ENCODE peak calls at places on chromosome 10, in ten cellular contexts. One of them, this sample, is unnamed.

GRCh38 chr10:78900715-78901430 is 167.9 kb upstream of the ZMIZ1 start:
- DNase-seq in CD4-positive, alpha-beta T cell: no peak
- DNase-seq in lower leg skin: peak
- DNase-seq in lung: peak
- DNase-seq in fibroblast of lung: no peak
- DNase-seq in WTC11: no peak
- DNase-seq in mammary epithelial cell: no peak
- DNase-seq in AG10803: no peak
- DNase-seq in kidney epithelial cell: no peak
- DNase-seq in pancreas: no peak
- DNase-seq in this sample: no peak

GRCh38 chr10:110414563-110415309 is 83.0 kb upstream of the DUSP5 start:
- DNase-seq in CD4-positive, alpha-beta T cell: peak
- DNase-seq in lower leg skin: no peak
- DNase-seq in lung: no peak
- DNase-seq in fibroblast of lung: peak
- DNase-seq in WTC11: no peak
- DNase-seq in mammary epithelial cell: peak
- DNase-seq in AG10803: peak
- DNase-seq in kidney epithelial cell: peak
- DNase-seq in pancreas: no peak
- DNase-seq in this sample: no peak

GRCh38 chr10:125283191-125283590 is 122.8 kb upstream of the CTBP2 start:
- DNase-seq in CD4-positive, alpha-beta T cell: no peak
- DNase-seq in lower leg skin: no peak
- DNase-seq in lung: no peak
- DNase-seq in fibroblast of lung: no peak
- DNase-seq in WTC11: no peak
- DNase-seq in mammary epithelial cell: no peak
- DNase-seq in AG10803: no peak
- DNase-seq in kidney epithelial cell: no peak
- DNase-seq in pancreas: no peak
- DNase-seq in this sample: no peak

GRCh38 chr10:100209303-100209702 is 20.1 kb downstream of the CHUK start:
- DNase-seq in CD4-positive, alpha-beta T cell: no peak
- DNase-seq in lower leg skin: no peak
- DNase-seq in lung: no peak
- DNase-seq in fibroblast of lung: peak
- DNase-seq in WTC11: no peak
- DNase-seq in mammary epithelial cell: no peak
- DNase-seq in AG10803: peak
- DNase-seq in kidney epithelial cell: no peak
- DNase-seq in pancreas: no peak
- DNase-seq in this sample: no peak

GRCh38 chr10:23291551-23292334 is 52.9 kb downstream of the C10orf67 start:
- DNase-seq in CD4-positive, alpha-beta T cell: no peak
- DNase-seq in lower leg skin: no peak
- DNase-seq in lung: no peak
- DNase-seq in fibroblast of lung: no peak
- DNase-seq in WTC11: no peak
- DNase-seq in mammary epithelial cell: no peak
- DNase-seq in AG10803: no peak
- DNase-seq in kidney epithelial cell: no peak
- DNase-seq in pancreas: peak
- DNase-seq in this sample: no peak

GRCh38 chr10:49500420-49500819 is 38.5 kb downstream of the ERCC6 start:
- DNase-seq in CD4-positive, alpha-beta T cell: no peak
- DNase-seq in lower leg skin: no peak
- DNase-seq in lung: no peak
- DNase-seq in fibroblast of lung: no peak
- DNase-seq in WTC11: no peak
- DNase-seq in mammary epithelial cell: no peak
- DNase-seq in AG10803: no peak
- DNase-seq in kidney epithelial cell: no peak
- DNase-seq in pancreas: peak
- DNase-seq in this sample: no peak

GRCh38 chr10:47020491-47020890 is 109.3 kb downstream of the PTPN20 start:
- DNase-seq in CD4-positive, alpha-beta T cell: no peak
- DNase-seq in lower leg skin: peak
- DNase-seq in lung: peak
- DNase-seq in fibroblast of lung: peak
- DNase-seq in WTC11: no peak
- DNase-seq in mammary epithelial cell: peak
- DNase-seq in AG10803: peak
- DNase-seq in kidney epithelial cell: no peak
- DNase-seq in pancreas: no peak
- DNase-seq in this sample: no peak

GRCh38 chr10:80077869-80078447 is 507 bp upstream of the TMEM254 start:
- DNase-seq in CD4-positive, alpha-beta T cell: no peak
- DNase-seq in lower leg skin: no peak
- DNase-seq in lung: no peak
- DNase-seq in fibroblast of lung: no peak
- DNase-seq in WTC11: no peak
- DNase-seq in mammary epithelial cell: no peak
- DNase-seq in AG10803: no peak
- DNase-seq in kidney epithelial cell: no peak
- DNase-seq in pancreas: no peak
- DNase-seq in this sample: no peak

GRCh38 chr10:71916827-71917226 is 47.4 kb upstream of the CHST3 start:
- DNase-seq in CD4-positive, alpha-beta T cell: no peak
- DNase-seq in lower leg skin: no peak
- DNase-seq in lung: no peak
- DNase-seq in fibroblast of lung: no peak
- DNase-seq in WTC11: no peak
- DNase-seq in mammary epithelial cell: no peak
- DNase-seq in AG10803: no peak
- DNase-seq in kidney epithelial cell: no peak
- DNase-seq in pancreas: no peak
- DNase-seq in this sample: no peak

GRCh38 chr10:71909399-71910083 is 54.7 kb upstream of the CHST3 start:
- DNase-seq in CD4-positive, alpha-beta T cell: no peak
- DNase-seq in lower leg skin: no peak
- DNase-seq in lung: no peak
- DNase-seq in fibroblast of lung: no peak
- DNase-seq in WTC11: no peak
- DNase-seq in mammary epithelial cell: no peak
- DNase-seq in AG10803: no peak
- DNase-seq in kidney epithelial cell: no peak
- DNase-seq in pancreas: no peak
- DNase-seq in this sample: no peak

GRCh38 chr10:71908998-71909397 is 55.2 kb upstream of the CHST3 start:
- DNase-seq in CD4-positive, alpha-beta T cell: no peak
- DNase-seq in lower leg skin: no peak
- DNase-seq in lung: no peak
- DNase-seq in fibroblast of lung: no peak
- DNase-seq in WTC11: no peak
- DNase-seq in mammary epithelial cell: no peak
- DNase-seq in AG10803: no peak
- DNase-seq in kidney epithelial cell: no peak
- DNase-seq in pancreas: no peak
- DNase-seq in this sample: no peak

GRCh38 chr10:71911296-71911954 is 52.8 kb upstream of the CHST3 start:
- DNase-seq in CD4-positive, alpha-beta T cell: no peak
- DNase-seq in lower leg skin: no peak
- DNase-seq in lung: no peak
- DNase-seq in fibroblast of lung: no peak
- DNase-seq in WTC11: no peak
- DNase-seq in mammary epithelial cell: no peak
- DNase-seq in AG10803: no peak
- DNase-seq in kidney epithelial cell: no peak
- DNase-seq in pancreas: no peak
- DNase-seq in this sample: no peak

DNA sequence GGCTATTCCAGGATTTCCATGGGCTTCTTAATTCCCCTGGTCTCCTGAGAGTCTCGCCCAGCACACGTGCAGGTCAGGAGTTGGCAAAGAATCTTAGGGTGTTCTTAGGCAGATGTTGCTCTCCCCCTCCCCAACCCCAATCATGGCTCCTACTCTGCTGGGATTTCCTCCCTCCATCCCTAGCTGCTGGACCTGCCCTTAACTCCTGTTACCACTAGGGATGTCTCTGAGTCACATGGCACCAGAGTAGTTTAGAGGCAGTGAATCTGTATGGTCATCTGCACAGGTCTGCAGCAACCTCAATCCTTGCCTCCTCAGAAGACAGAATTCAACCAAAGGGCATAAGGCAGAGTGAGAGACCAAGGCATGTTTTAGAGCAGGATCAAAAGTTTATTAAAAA is 51.8 kb upstream of the CHST3 start:
- DNase-seq in CD4-positive, alpha-beta T cell: no peak
- DNase-seq in lower leg skin: no peak
- DNase-seq in lung: no peak
- DNase-seq in fibroblast of lung: no peak
- DNase-seq in WTC11: no peak
- DNase-seq in mammary epithelial cell: no peak
- DNase-seq in AG10803: no peak
- DNase-seq in kidney epithelial cell: no peak
- DNase-seq in pancreas: no peak
- DNase-seq in this sample: no peak
- TF ChIP-seq CTCF in CD4-positive, alpha-beta T cell: no peak
- TF ChIP-seq CTCF in lower leg skin: no peak
- TF ChIP-seq CTCF in lung: no peak
- TF ChIP-seq CTCF in fibroblast of lung: no peak
- TF ChIP-seq CTCF in WTC11: no peak
- TF ChIP-seq CTCF in mammary epithelial cell: peak
- TF ChIP-seq CTCF in AG10803: no peak
- TF ChIP-seq CTCF in kidney epithelial cell: peak
- TF ChIP-seq CTCF in pancreas: no peak
- TF ChIP-seq CTCF in this sample: no peak

GRCh38 chr10:96341219-96342182 is 17.3 kb downstream of the OPALIN start:
- DNase-seq in CD4-positive, alpha-beta T cell: no peak
- DNase-seq in lower leg skin: no peak
- DNase-seq in lung: no peak
- DNase-seq in fibroblast of lung: no peak
- DNase-seq in WTC11: peak
- DNase-seq in mammary epithelial cell: no peak
- DNase-seq in AG10803: no peak
- DNase-seq in kidney epithelial cell: no peak
- DNase-seq in pancreas: no peak
- DNase-seq in this sample: no peak

GRCh38 chr10:96342402-96342801 is 16.4 kb downstream of the OPALIN start:
- DNase-seq in CD4-positive, alpha-beta T cell: no peak
- DNase-seq in lower leg skin: no peak
- DNase-seq in lung: no peak
- DNase-seq in fibroblast of lung: no peak
- DNase-seq in WTC11: no peak
- DNase-seq in mammary epithelial cell: no peak
- DNase-seq in AG10803: no peak
- DNase-seq in kidney epithelial cell: no peak
- DNase-seq in pancreas: no peak
- DNase-seq in this sample: no peak

GRCh38 chr10:96339383-96339782 is 19.4 kb downstream of the OPALIN start:
- DNase-seq in CD4-positive, alpha-beta T cell: no peak
- DNase-seq in lower leg skin: no peak
- DNase-seq in lung: no peak
- DNase-seq in fibroblast of lung: no peak
- DNase-seq in WTC11: no peak
- DNase-seq in mammary epithelial cell: no peak
- DNase-seq in AG10803: no peak
- DNase-seq in kidney epithelial cell: no peak
- DNase-seq in pancreas: no peak
- DNase-seq in this sample: no peak

GRCh38 chr10:96338279-96338925 is 20.4 kb downstream of the OPALIN start:
- DNase-seq in CD4-positive, alpha-beta T cell: no peak
- DNase-seq in lower leg skin: no peak
- DNase-seq in lung: no peak
- DNase-seq in fibroblast of lung: no peak
- DNase-seq in WTC11: no peak
- DNase-seq in mammary epithelial cell: no peak
- DNase-seq in AG10803: no peak
- DNase-seq in kidney epithelial cell: no peak
- DNase-seq in pancreas: no peak
- DNase-seq in this sample: no peak

DNA sequence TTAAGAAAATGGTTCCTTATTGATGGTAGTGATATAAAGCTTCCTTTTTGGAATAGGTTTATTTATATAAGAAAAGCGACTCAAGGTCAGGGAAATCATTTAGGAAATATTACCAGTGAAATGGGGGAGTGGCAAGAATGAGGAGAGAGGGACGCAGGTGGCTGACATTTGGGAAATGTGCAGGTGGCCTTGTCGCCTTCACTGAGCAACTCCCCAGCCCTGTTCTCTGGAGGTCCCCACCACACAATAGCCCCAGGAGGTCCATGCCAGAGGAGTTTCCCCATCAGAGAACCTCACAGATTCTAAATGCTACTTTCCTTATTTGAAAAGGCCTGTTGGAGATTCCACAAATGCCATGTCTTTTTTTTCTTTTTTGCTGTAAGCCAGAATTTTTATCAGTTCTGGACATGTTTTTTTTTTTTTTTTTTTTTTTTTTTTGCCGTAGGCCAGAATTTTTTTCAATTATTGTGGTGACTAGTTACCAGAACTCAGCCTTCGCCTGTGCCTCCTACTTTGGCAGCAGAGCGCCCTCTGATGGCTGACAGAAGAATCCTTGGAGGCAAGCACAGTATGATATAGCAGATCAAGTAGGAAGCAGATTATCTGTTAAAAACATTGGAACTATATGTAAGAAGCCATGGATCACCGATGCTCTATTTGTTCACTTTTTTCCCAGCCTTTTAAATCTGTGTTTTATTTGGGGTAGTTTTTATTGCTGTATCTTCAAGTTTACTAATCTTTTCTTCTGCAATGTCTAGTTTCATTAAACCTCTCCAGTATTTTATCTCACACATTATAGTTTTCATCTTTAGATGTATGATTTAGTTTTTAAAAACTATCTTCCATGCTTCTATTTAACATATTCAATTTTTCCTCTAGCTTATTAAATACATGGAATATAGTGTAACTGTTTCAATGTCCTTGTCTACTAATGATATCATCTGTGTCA is 18.6 kb downstream of the OPALIN start:
- DNase-seq in CD4-positive, alpha-beta T cell: peak
- DNase-seq in lower leg skin: no peak
- DNase-seq in lung: peak
- DNase-seq in fibroblast of lung: peak
- DNase-seq in WTC11: peak
- DNase-seq in mammary epithelial cell: peak
- DNase-seq in AG10803: peak
- DNase-seq in kidney epithelial cell: peak
- DNase-seq in pancreas: peak
- DNase-seq in this sample: peak
- TF ChIP-seq CTCF in CD4-positive, alpha-beta T cell: peak
- TF ChIP-seq CTCF in lower leg skin: no peak
- TF ChIP-seq CTCF in lung: peak
- TF ChIP-seq CTCF in fibroblast of lung: peak
- TF ChIP-seq CTCF in WTC11: peak
- TF ChIP-seq CTCF in mammary epithelial cell: peak
- TF ChIP-seq CTCF in AG10803: peak
- TF ChIP-seq CTCF in kidney epithelial cell: peak
- TF ChIP-seq CTCF in pancreas: peak
- TF ChIP-seq CTCF in this sample: peak

DNA sequence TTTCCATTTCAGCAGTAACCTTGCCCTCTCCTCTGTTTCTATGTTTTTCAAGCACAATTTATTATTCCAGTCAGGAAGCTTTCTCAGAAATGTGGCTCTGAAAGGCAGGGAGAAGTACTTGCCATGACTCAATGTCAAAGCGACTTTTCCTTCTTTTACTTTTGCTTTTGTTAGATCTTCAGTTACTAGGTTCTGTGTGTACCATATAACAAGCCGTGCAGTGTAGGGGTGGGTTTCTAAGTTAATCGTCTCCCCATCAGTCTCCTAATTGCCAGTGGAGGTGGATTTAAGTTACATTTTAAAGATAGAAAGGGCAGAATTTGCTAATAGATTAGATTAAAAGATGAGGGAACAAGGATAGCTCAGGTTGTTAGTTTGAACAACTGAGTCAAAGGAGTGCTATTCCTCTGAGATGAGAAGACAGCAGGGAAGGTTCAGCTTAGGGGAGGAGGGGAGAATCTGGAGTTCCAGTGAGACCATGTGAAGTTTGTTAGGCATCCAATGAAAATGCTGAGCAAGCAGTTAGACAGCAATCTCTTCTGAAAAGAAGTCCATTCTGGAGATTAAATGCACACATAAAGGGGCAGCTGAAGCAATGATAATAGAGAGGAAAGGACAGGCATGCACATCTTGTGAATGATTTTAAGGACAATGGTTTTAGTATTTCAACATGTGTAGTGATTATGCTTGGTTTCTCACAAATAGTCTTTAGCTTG is 89.9 kb upstream of the GHITM start:
- DNase-seq in CD4-positive, alpha-beta T cell: no peak
- DNase-seq in lower leg skin: no peak
- DNase-seq in lung: no peak
- DNase-seq in fibroblast of lung: peak
- DNase-seq in WTC11: no peak
- DNase-seq in mammary epithelial cell: no peak
- DNase-seq in AG10803: no peak
- DNase-seq in kidney epithelial cell: no peak
- DNase-seq in pancreas: no peak
- DNase-seq in this sample: no peak
- TF ChIP-seq CTCF in CD4-positive, alpha-beta T cell: no peak
- TF ChIP-seq CTCF in lower leg skin: no peak
- TF ChIP-seq CTCF in lung: no peak
- TF ChIP-seq CTCF in fibroblast of lung: no peak
- TF ChIP-seq CTCF in WTC11: no peak
- TF ChIP-seq CTCF in mammary epithelial cell: no peak
- TF ChIP-seq CTCF in AG10803: no peak
- TF ChIP-seq CTCF in kidney epithelial cell: no peak
- TF ChIP-seq CTCF in pancreas: no peak
- TF ChIP-seq CTCF in this sample: no peak

GRCh38 chr10:21692909-21693308 is 158.9 kb downstream of the MLLT10 start:
- DNase-seq in CD4-positive, alpha-beta T cell: no peak
- DNase-seq in lower leg skin: no peak
- DNase-seq in lung: no peak
- DNase-seq in fibroblast of lung: no peak
- DNase-seq in WTC11: no peak
- DNase-seq in mammary epithelial cell: peak
- DNase-seq in AG10803: no peak
- DNase-seq in kidney epithelial cell: no peak
- DNase-seq in pancreas: no peak
- DNase-seq in this sample: no peak
- TF ChIP-seq CTCF in CD4-positive, alpha-beta T cell: no peak
- TF ChIP-seq CTCF in lower leg skin: no peak
- TF ChIP-seq CTCF in lung: no peak
- TF ChIP-seq CTCF in fibroblast of lung: no peak
- TF ChIP-seq CTCF in WTC11: no peak
- TF ChIP-seq CTCF in mammary epithelial cell: no peak
- TF ChIP-seq CTCF in AG10803: no peak
- TF ChIP-seq CTCF in kidney epithelial cell: no peak
- TF ChIP-seq CTCF in pancreas: no peak
- TF ChIP-seq CTCF in this sample: no peak

This sample was measured in HFF-Myc.